ENCODE peak calls at places on chromosomes 7 and 10, in four cellular contexts. One of them, this sample, is unnamed. For H3K4me1, the result is how much of the 10 kb centered on the place peaks cover.

GRCh38 chr7:85103352-85103751 is 83.5 kb downstream of the SEMA3D start:
- DNase-seq in GM23338: no peak
- DNase-seq in right lobe of liver: no peak
- DNase-seq in colonic mucosa: peak
- DNase-seq in this sample: no peak

GRCh38 chr10:71729023-71729649 is 9.6 kb upstream of the C10orf105 start:
- DNase-seq in GM23338: no peak
- DNase-seq in colonic mucosa: peak
- DNase-seq in right lobe of liver: no peak
- DNase-seq in this sample: peak

GRCh38 chr10:110067960-110068770 is 60.4 kb downstream of the ADD3 start:
- DNase-seq in GM23338: peak
- DNase-seq in right lobe of liver: no peak
- DNase-seq in colonic mucosa: peak
- DNase-seq in this sample: no peak

GRCh38 chr10:131991726-131992125 is 10.0 kb upstream of the BNIP3 start:
- DNase-seq in GM23338: no peak
- DNase-seq in right lobe of liver: no peak
- DNase-seq in colonic mucosa: no peak
- DNase-seq in this sample: no peak

GRCh38 chr10:131857156-131858117 is 43.4 kb upstream of the PPP2R2D start:
- DNase-seq in right lobe of liver: peak
- DNase-seq in colonic mucosa: no peak
- DNase-seq in GM23338: no peak
- DNase-seq in this sample: peak

GRCh38 chr7:25894902-25895791 is 256.9 kb upstream of the NFE2L3 start:
- DNase-seq in colonic mucosa: peak
- DNase-seq in GM23338: peak
- DNase-seq in right lobe of liver: peak
- DNase-seq in this sample: peak

GRCh38 chr7:82017334-82017943 is 247.6 kb upstream of the HGF start:
- DNase-seq in GM23338: peak
- DNase-seq in right lobe of liver: no peak
- DNase-seq in colonic mucosa: no peak
- DNase-seq in this sample: no peak

GRCh38 chr7:158268851-158269535 is 318.6 kb downstream of the PTPRN2 start:
- DNase-seq in GM23338: no peak
- DNase-seq in colonic mucosa: peak
- DNase-seq in right lobe of liver: peak
- DNase-seq in this sample: no peak

GRCh38 chr7:98107313-98107691 is 640 bp downstream of the LMTK2 start:
- DNase-seq in colonic mucosa: no peak
- DNase-seq in right lobe of liver: no peak
- DNase-seq in GM23338: peak
- DNase-seq in this sample: no peak

GRCh38 chr10:923844-924523 is 7.5 kb downstream of the LARP4B start:
- DNase-seq in right lobe of liver: no peak
- DNase-seq in colonic mucosa: no peak
- DNase-seq in GM23338: no peak
- DNase-seq in this sample: no peak
- H3K4me1 ChIP-seq in right lobe of liver: under half
- H3K4me1 ChIP-seq in colonic mucosa: under half
- H3K4me1 ChIP-seq in GM23338: under half
- H3K4me1 ChIP-seq in this sample: half or more

GRCh38 chr7:56062382-56062781 is 1.7 kb upstream of the SUMF2 start:
- DNase-seq in colonic mucosa: no peak
- DNase-seq in GM23338: no peak
- DNase-seq in right lobe of liver: peak
- DNase-seq in this sample: no peak
- H3K4me3 ChIP-seq in colonic mucosa: no peak
- H3K4me3 ChIP-seq in GM23338: no peak
- H3K4me3 ChIP-seq in right lobe of liver: no peak
- H3K4me3 ChIP-seq in this sample: no peak

DNA sequence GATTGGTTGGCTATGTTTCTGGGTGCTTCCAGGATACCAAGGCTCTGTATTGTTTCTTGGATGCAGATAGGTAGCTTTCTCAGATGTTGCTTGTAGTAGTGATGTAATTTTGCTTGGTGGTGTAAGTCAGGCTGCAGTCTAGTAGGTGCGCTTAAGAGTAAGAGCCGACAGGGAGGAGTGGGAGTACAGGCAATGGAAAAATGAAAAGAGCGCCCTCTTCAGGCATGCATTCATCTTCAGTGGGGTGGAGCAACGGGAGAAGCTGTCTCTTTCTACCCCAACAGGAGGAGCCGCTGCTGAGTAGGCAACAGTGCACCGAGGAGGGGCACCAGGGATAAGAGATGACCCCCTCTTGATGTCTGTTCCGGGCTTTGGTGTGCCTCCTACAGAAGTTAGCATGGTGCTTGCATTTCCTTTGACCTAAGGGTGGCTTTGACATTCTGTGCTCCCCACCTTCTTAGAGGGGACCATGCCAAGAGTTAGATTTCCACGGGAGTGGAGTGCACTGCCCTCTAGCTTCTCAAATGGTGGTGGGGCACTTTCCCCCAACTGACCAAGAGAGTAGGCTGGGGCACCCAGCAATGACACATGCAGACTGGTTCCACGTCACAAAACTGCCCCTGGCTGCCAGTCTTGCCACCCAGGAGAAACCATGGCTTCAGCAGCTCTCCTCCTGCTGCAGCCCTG is 56.1 kb downstream of the ZNF783 start:
- DNase-seq in right lobe of liver: no peak
- DNase-seq in GM23338: peak
- DNase-seq in colonic mucosa: no peak
- DNase-seq in this sample: no peak
- TF ChIP-seq CTCF in right lobe of liver: no peak
- TF ChIP-seq CTCF in GM23338: peak
- TF ChIP-seq CTCF in colonic mucosa: no peak
- TF ChIP-seq CTCF in this sample: no peak

DNA sequence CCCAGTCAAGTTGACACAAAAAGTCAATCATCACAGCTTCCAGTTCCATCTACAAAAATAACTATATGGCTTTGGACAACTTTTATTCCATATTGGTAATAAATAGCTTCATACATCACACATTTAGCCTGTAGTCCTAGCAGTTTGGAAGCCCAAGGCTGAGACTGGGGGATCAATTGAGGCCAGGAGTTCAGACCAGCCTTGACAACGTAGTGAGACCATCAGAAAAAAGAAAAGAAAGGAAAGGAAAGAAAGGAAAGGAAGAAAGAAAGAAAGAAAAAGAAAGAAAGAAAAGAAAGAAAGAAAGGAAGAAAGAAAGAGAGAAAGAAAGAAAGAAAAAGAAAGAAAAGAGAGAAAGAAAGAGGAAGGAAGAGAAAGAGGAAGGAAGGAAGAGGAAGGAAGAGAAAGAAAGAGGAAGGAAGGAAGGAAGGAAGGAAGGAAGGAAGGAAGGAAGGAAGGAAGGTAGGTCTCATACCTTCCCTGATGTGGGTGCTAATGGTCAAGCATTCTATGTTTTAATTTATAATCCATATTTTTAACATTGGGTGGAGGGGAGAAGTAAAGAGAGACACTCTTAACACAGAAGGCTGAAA is 37.8 kb downstream of the CAV1 start:
- DNase-seq in colonic mucosa: no peak
- DNase-seq in GM23338: no peak
- DNase-seq in right lobe of liver: no peak
- DNase-seq in this sample: no peak
- H3K4me1 ChIP-seq in colonic mucosa: under half
- H3K4me1 ChIP-seq in GM23338: under half
- H3K4me1 ChIP-seq in right lobe of liver: under half
- H3K4me1 ChIP-seq in this sample: under half

DNA sequence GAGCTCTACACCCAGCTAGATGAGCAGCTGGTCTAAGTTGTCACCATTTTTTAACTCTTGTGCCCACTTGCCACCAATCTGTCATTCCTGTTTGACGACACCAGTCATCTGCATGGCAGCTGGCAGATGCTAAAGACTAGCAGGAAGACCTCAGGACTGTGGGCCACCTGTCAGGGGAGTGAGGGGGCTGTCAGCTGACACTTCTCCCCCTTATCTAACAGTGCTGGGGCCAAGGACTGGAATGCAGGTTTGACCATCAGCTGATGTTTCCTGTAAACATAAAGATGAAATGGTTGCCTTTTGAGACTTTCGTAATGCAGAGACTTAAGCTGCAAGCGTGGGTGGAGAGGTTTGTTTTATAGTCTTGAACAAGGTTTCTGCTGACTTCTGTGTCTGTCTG is 93.5 kb downstream of the WNT2 start:
- DNase-seq in colonic mucosa: no peak
- DNase-seq in right lobe of liver: no peak
- DNase-seq in GM23338: no peak
- DNase-seq in this sample: no peak
- H3K4me3 ChIP-seq in colonic mucosa: no peak
- H3K4me3 ChIP-seq in right lobe of liver: no peak
- H3K4me3 ChIP-seq in GM23338: no peak
- H3K4me3 ChIP-seq in this sample: no peak

GRCh38 chr10:118998183-118998582 is 31.3 kb upstream of the NANOS1 start:
- DNase-seq in GM23338: no peak
- DNase-seq in right lobe of liver: no peak
- DNase-seq in colonic mucosa: no peak
- DNase-seq in this sample: no peak
- TF ChIP-seq CTCF in GM23338: no peak
- TF ChIP-seq CTCF in right lobe of liver: no peak
- TF ChIP-seq CTCF in colonic mucosa: no peak
- TF ChIP-seq CTCF in this sample: no peak

GRCh38 chr10:451856-452255 is 237.6 kb downstream of the DIP2C start:
- DNase-seq in right lobe of liver: no peak
- DNase-seq in colonic mucosa: no peak
- DNase-seq in GM23338: no peak
- DNase-seq in this sample: no peak
- H3K4me1 ChIP-seq in right lobe of liver: under half
- H3K4me1 ChIP-seq in colonic mucosa: under half
- H3K4me1 ChIP-seq in GM23338: under half
- H3K4me1 ChIP-seq in this sample: under half

This sample was measured in lower lobe of right lung.